ENCODE peak calls at places on chromosome 10, in five cellular contexts. W, Y, L, Q and D are unnamed samples.

GRCh38 chr10:24360286-24361127 is 151.6 kb downstream of the KIAA1217 start:
- DNase-seq in W (no peak), Y (peak), L (peak), Q (no peak), D (no peak)

GRCh38 chr10:130543787-130544186 is 407.6 kb downstream of the GLRX3 start:
- DNase-seq in W (no peak), Y (no peak), L (no peak), Q (no peak), D (no peak)

GRCh38 chr10:52778511-52779392 is 6.2 kb upstream of the MBL2 start:
- DNase-seq in W (no peak), Y (no peak), L (peak), Q (no peak), D (peak)

GRCh38 chr10:126294451-126294850 is 93.8 kb downstream of the ADAM12 start:
- DNase-seq in W (no peak), Y (no peak), L (no peak), Q (no peak), D (no peak)

GRCh38 chr10:80713398-80713928 is 175.8 kb downstream of the SH2D4B start:
- DNase-seq in W (no peak), Y (no peak), L (no peak), Q (no peak), D (no peak)

GRCh38 chr10:5283305-5284158 is 81.2 kb upstream of the UCN3 start:
- DNase-seq in W (no peak), Y (peak), L (peak), Q (peak), D (no peak)

GRCh38 chr10:92640110-92640509 is 47.2 kb downstream of the KIF11 start:
- DNase-seq in W (peak), Y (no peak), L (no peak), Q (no peak), D (peak)

GRCh38 chr10:78865518-78865835 is 203.3 kb upstream of the ZMIZ1 start:
- DNase-seq in W (no peak), Y (no peak), L (peak), Q (no peak), D (no peak)

GRCh38 chr10:74194999-74195398 is 44.0 kb downstream of the ADK start:
- DNase-seq in W (no peak), Y (no peak), L (no peak), Q (no peak), D (no peak)

GRCh38 chr10:50579491-50580259 is 44.1 kb downstream of the SGMS1 start:
- DNase-seq in W (no peak), Y (no peak), L (no peak), Q (no peak), D (no peak)

GRCh38 chr10:113158183-113158582 is 208.1 kb downstream of the TCF7L2 start:
- DNase-seq in W (no peak), Y (no peak), L (no peak), Q (no peak), D (no peak)

GRCh38 chr10:59894114-59894513 is 12.2 kb downstream of the CCDC6 start:
- DNase-seq in W (peak), Y (no peak), L (peak), Q (no peak), D (peak)